ENCODE peak calls at places on chromosomes 2 and 18, in six cellular contexts. L, H, J, R, Z and B are unnamed samples.

GRCh38 chr2:215430528-215431187 is 5.2 kb downstream of the FN1 start:
- DNase-seq in L (peak; percentile 71), H (no peak), J (no peak), R (peak; percentile 55), Z (no peak), B (no peak)

GRCh38 chr2:3034856-3035255 is 342.8 kb downstream of the EIPR1 start:
- DNase-seq in L (no peak), H (no peak), J (no peak), R (no peak), Z (no peak), B (no peak)

GRCh38 chr2:180394305-180394704 is 387.2 kb upstream of the CWC22 start:
- DNase-seq in L (no peak), H (no peak), J (no peak), R (peak; percentile 4), Z (no peak), B (no peak)

GRCh38 chr2:95260028-95261023 is 13.9 kb upstream of the PROM2 start:
- DNase-seq in L (peak; percentile 7), H (no peak), J (no peak), R (no peak), Z (no peak), B (peak; percentile 23)

GRCh38 chr2:39517622-39518021 is 80.5 kb upstream of the MAP4K3 start:
- DNase-seq in L (no peak), H (no peak), J (no peak), R (no peak), Z (no peak), B (no peak)

GRCh38 chr2:64362562-64363026 is 91.4 kb upstream of the LGALSL start:
- DNase-seq in L (no peak), H (no peak), J (peak; percentile 94), R (no peak), Z (no peak), B (peak; percentile 67)

GRCh38 chr2:55048514-55048924 is 1.7 kb downstream of the RTN4 start:
- DNase-seq in L (peak; percentile 45), H (no peak), J (peak; percentile 43), R (peak; percentile 65), Z (no peak), B (peak; percentile 61)

GRCh38 chr2:108922141-108922915 is 66.7 kb downstream of the EDAR start:
- DNase-seq in L (peak; percentile 22), H (no peak), J (peak; percentile 93), R (no peak), Z (no peak), B (peak; percentile 36)

GRCh38 chr2:173966274-173967098 is 1.3 kb upstream of the SP3 start:
- DNase-seq in L (no peak), H (no peak), J (no peak), R (no peak), Z (no peak), B (no peak)

GRCh38 chr2:20650412-20650879 is 452 bp downstream of the HS1BP3 start:
- DNase-seq in L (peak; percentile 38), H (no peak), J (no peak), R (peak; percentile 63), Z (no peak), B (peak; percentile 57)

GRCh38 chr2:216672996-216673395 is 22.4 kb downstream of the IGFBP5 start:
- DNase-seq in L (no peak), H (no peak), J (no peak), R (no peak), Z (no peak), B (no peak)

GRCh38 chr2:205727174-205727573 is 44.9 kb downstream of the NRP2 start:
- DNase-seq in L (no peak), H (no peak), J (no peak), R (no peak), Z (no peak), B (no peak)

GRCh38 chr2:101689120-101689827 is 8.2 kb upstream of the MAP4K4 start:
- DNase-seq in L (no peak), H (no peak), J (no peak), R (no peak), Z (no peak), B (no peak)

GRCh38 chr2:217254111-217254510 is 394.2 kb upstream of the TNP1 start:
- DNase-seq in L (no peak), H (no peak), J (no peak), R (no peak), Z (no peak), B (no peak)

GRCh38 chr2:69685321-69686048 is 41.9 kb upstream of the AAK1 start:
- DNase-seq in L (peak; percentile 59), H (no peak), J (no peak), R (no peak), Z (no peak), B (no peak)

GRCh38 chr2:7609556-7610323 is 692.5 kb downstream of the RNF144A start:
- DNase-seq in L (no peak), H (no peak), J (no peak), R (no peak), Z (no peak), B (no peak)

GRCh38 chr2:56333812-56334485 is 150.2 kb downstream of the CCDC85A start:
- DNase-seq in L (no peak), H (no peak), J (no peak), R (no peak), Z (no peak), B (no peak)

GRCh38 chr2:237268004-237268708 is 145.8 kb downstream of the COL6A3 start:
- DNase-seq in L (no peak), H (no peak), J (no peak), R (no peak), Z (no peak), B (no peak)

GRCh38 chr2:196263181-196263747 is 91.9 kb upstream of the STK17B start:
- DNase-seq in L (peak; percentile 64), H (no peak), J (peak; percentile 72), R (peak; percentile 97), Z (no peak), B (no peak)

GRCh38 chr18:28183418-28184078 is 6.6 kb upstream of the CDH2 start:
- DNase-seq in L (peak; percentile 46), H (no peak), J (peak; percentile 10), R (peak; percentile 25), Z (no peak), B (peak; percentile 50)

GRCh38 chr2:165815299-165815698 is 21.3 kb upstream of the GALNT3 start:
- DNase-seq in L (no peak), H (no peak), J (no peak), R (no peak), Z (no peak), B (no peak)

GRCh38 chr18:8615397-8616025 is 6.3 kb downstream of the RAB12 start:
- DNase-seq in L (peak; percentile 97), H (no peak), J (peak; percentile 38), R (peak; percentile 97), Z (no peak), B (peak; percentile 80)

GRCh38 chr18:23401400-23402347 is 51.4 kb upstream of the RIOK3 start:
- DNase-seq in L (peak; percentile 73), H (peak; percentile 59), J (no peak), R (peak; percentile 88), Z (no peak), B (peak; percentile 89)

DNA sequence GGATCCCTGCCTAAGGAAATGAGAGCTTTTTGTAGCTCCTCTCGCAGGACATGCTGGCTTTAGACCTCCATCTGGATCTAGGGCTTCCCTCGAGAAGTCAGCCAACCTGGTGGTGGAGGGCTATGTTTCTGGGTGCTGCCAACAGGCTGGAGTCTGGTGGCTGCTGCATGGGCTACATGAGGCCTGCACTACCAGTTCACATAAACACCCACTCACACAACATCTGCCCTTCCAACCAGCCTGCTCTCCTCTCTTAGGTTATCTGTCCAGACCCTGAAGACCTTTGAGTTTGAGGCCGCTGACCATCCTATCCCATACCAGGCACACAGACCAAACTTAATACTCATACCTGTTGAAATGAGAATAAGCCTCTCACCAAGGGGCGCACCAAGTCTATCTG is 51.4 kb upstream of the SMAD2 start:
- DNase-seq in L (no peak), H (no peak), J (no peak), R (no peak), Z (no peak), B (no peak)
- H2BK120ac ChIP-seq in L (no peak overlapping the region), H (peak overlapping the region; percentile 8), J (no peak overlapping the region), R (no peak overlapping the region), Z (no peak overlapping the region), B (no peak overlapping the region)

GRCh38 chr2:1627628-1628371 is 116.5 kb downstream of the PXDN start:
- DNase-seq in L (no peak), H (no peak), J (no peak), R (peak; percentile 36), Z (no peak), B (no peak)

GRCh38 chr2:1622521-1623200 is 121.7 kb downstream of the PXDN start:
- DNase-seq in L (no peak), H (no peak), J (no peak), R (no peak), Z (no peak), B (no peak)

GRCh38 chr2:1623906-1624445 is 120.3 kb downstream of the PXDN start:
- DNase-seq in L (no peak), H (no peak), J (no peak), R (no peak), Z (no peak), B (no peak)

GRCh38 chr2:1626271-1626681 is 118.0 kb downstream of the PXDN start:
- DNase-seq in L (no peak), H (no peak), J (no peak), R (peak; percentile 21), Z (no peak), B (no peak)

GRCh38 chr2:1625281-1626001 is 118.9 kb downstream of the PXDN start:
- DNase-seq in L (peak; percentile 82), H (peak; percentile 42), J (peak; percentile 91), R (peak; percentile 49), Z (peak; percentile 81), B (peak; percentile 88)
- H2AK5ac ChIP-seq in L (peak overlapping the region; percentile 31), H (peak overlapping the region; percentile 43), J (peak overlapping the region; percentile 67), R (no peak overlapping the region), Z (peak overlapping the region; percentile 97), B (no peak overlapping the region)

DNA sequence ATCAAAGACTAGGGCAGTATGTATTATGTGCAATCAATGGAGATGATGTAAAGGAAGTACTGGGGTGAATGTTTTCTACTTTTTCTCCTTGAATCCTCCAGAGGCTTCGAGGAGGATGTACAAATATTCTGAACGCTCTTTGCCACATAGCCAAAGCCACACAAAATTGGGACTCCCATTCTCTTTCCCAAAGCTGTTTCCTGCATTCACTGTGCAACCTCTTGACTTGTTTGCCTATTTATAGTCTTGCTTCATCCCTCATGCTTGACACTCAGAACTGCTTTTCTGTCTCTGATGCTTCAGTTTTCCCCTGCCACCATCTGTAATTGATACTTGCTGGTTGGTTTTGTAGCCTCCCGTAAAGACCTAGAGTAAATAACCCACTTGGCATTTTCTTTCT is 208.2 kb upstream of the RBMS1 start:
- DNase-seq in L (no peak), H (no peak), J (no peak), R (no peak), Z (no peak), B (no peak)
- H3K36me3 ChIP-seq in L (no peaks in the 10 kb centered on the region), H (no peaks in the 10 kb centered on the region), J (no peaks in the 10 kb centered on the region), R (no peaks in the 10 kb centered on the region), Z (no peaks in the 10 kb centered on the region), B (no peaks in the 10 kb centered on the region)

DNA sequence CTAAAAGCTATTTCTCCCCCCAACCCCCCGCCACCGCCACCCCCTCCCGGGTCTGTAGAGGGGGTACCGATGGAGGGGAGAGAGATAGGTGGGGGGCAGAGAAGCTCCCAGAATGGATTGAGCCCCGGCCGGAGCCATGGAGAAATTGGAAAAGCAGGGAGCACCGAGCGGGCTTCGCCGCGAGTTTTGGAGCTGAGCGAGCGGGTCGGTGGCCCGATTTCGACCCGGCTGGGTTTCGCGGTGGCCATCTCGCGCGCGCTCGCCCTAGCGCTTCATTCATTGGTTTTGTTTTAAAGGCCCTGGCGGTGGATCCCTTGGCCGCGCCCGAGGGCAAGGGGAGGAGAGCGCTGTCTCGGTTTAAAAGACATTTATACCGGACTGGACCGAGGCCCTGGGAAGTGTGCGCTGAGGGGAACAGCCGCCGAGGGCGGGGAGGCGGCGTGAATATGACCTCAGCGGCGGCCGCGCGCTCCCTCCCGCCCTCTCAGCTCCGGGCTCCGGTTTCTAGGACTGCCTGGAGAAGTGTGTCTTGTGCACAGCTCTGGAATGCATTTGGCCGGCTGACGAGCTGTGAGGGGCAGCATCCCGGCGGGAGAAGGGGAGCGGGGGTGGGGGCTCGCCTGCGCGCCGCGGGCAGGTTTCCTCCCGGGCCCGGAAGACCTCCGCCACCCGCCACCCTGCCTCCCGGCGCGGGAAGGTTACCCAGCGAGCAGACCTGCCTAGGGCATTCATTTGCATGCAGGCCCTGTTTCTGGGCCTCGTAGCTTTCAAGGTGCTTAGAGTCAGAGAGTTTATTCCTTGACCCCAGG is 1.7 kb upstream of the SMAD7 start:
- DNase-seq in L (peak; percentile 86), H (peak; percentile 87), J (peak; percentile 77), R (peak; percentile 94), Z (peak; percentile 85), B (peak; percentile 95)
- H2BK120ac ChIP-seq in L (peak overlapping the region; percentile 90), H (no peak overlapping the region), J (peak overlapping the region; percentile 99), R (peak overlapping the region; percentile 94), Z (no peak overlapping the region), B (peak overlapping the region; percentile 98)